ENCODE peak calls at places on chromosomes 3 and 15, in ten cellular contexts. Z is psoas muscle, U is endodermal cell, S is fibroblast of lung, R is tibial nerve, G is uterus, K is epithelial cell of esophagus, W is AG04450, V is astrocyte of the spinal cord, Q is ovary. O is an unnamed sample.

GRCh38 chr3:149625795-149626194 is 32.0 kb downstream of the WWTR1 start:
- DNase-seq in R (no peak), W (no peak), S (peak; percentile 67), K (peak; percentile 63), Q (no peak), Z (no peak), V (no peak), G (no peak), U (no peak), O (no peak)

GRCh38 chr3:15440891-15441290 is 13.5 kb downstream of the EAF1 start:
- DNase-seq in W (no peak), Q (no peak), S (peak; percentile 14), Z (no peak), R (no peak), G (no peak), U (no peak), V (peak; percentile 27), K (peak; percentile 77), O (peak; percentile 48)

GRCh38 chr3:11568503-11569155 is 75.1 kb downstream of the VGLL4 start:
- DNase-seq in S (peak; percentile 97), W (peak; percentile 75), Z (peak; percentile 85), U (no peak), V (peak; percentile 95), K (peak; percentile 89), R (peak; percentile 72), G (peak; percentile 79), Q (peak; percentile 72), O (peak; percentile 85)

GRCh38 chr3:126153695-126154360 is 26.6 kb downstream of the ALDH1L1 start:
- DNase-seq in R (no peak), W (no peak), V (no peak), G (no peak), S (no peak), Z (peak; percentile 48), K (no peak), Q (no peak), U (peak; percentile 23), O (no peak)

GRCh38 chr3:131361464-131362421 is 19.8 kb upstream of the NUDT16 start:
- DNase-seq in K (peak; percentile 74), G (peak; percentile 69), R (peak; percentile 47), S (peak; percentile 58), W (no peak), Z (peak; percentile 88), Q (peak; percentile 71), U (peak; percentile 98), V (peak; percentile 45), O (peak; percentile 82)

GRCh38 chr3:72678380-72678779 is 169.9 kb downstream of the SHQ1 start:
- DNase-seq in Z (no peak), K (no peak), S (no peak), G (no peak), U (no peak), R (no peak), V (no peak), W (no peak), Q (no peak), O (no peak)

GRCh38 chr3:184740509-184741258 is 28.8 kb upstream of the MAGEF1 start:
- DNase-seq in Z (no peak), W (no peak), V (peak; percentile 22), S (peak; percentile 72), R (no peak), G (peak; percentile 3), U (peak; percentile 46), Q (no peak), K (peak; percentile 98), O (peak; percentile 25)

GRCh38 chr15:49122541-49123062 is 32.8 kb downstream of the COPS2 start:
- DNase-seq in S (peak; percentile 6), R (no peak), Z (no peak), Q (no peak), V (no peak), G (no peak), W (no peak), K (no peak), U (no peak), O (no peak)

GRCh38 chr3:170410428-170411029 is 8.1 kb upstream of the CLDN11 start:
- DNase-seq in W (no peak), K (peak; percentile 45), Q (no peak), S (no peak), R (peak; percentile 60), U (no peak), Z (no peak), V (peak; percentile 42), G (no peak), O (no peak)

GRCh38 chr3:24145981-24146822 is 201.1 kb downstream of the NR1D2 start:
- DNase-seq in Q (no peak), G (no peak), U (no peak), K (peak; percentile 41), W (peak; percentile 33), Z (no peak), R (no peak), S (peak; percentile 90), V (peak; percentile 68), O (no peak)

GRCh38 chr3:48684054-48684349 is 1.7 kb downstream of the NCKIPSD start:
- DNase-seq in S (no peak), Z (no peak), W (no peak), K (no peak), U (no peak), Q (no peak), V (no peak), G (no peak), R (no peak), O (no peak)

GRCh38 chr3:196159952-196160804 is 51.0 kb downstream of the ZDHHC19 start:
- DNase-seq in W (no peak), V (peak; percentile 71), R (no peak), G (no peak), Q (no peak), Z (peak; percentile 48), S (peak; percentile 91), U (peak; percentile 79), K (peak; percentile 76), O (peak; percentile 28)

GRCh38 chr3:154954750-154955149 is 125.4 kb upstream of the MME start:
- DNase-seq in Z (no peak), G (no peak), K (peak; percentile 73), W (peak; percentile 13), S (peak; percentile 24), Q (no peak), V (peak; percentile 60), R (no peak), U (no peak), O (no peak)

GRCh38 chr15:77398927-77399326 is 21.0 kb downstream of the PEAK1 start:
- DNase-seq in G (no peak), R (no peak), Z (no peak), K (no peak), Q (no peak), S (no peak), U (no peak), W (no peak), V (no peak), O (no peak)
- TF ChIP-seq CTCF in G (no peak), R (no peak), Z (no peak), K (no peak), Q (no peak), S (no peak), U (no peak), W (no peak), V (no peak), O (no peak)

GRCh38 chr15:100308222-100309007 is 33.4 kb downstream of the ADAMTS17 start:
- DNase-seq in S (no peak), Z (no peak), W (no peak), G (peak; percentile 67), Q (no peak), V (no peak), K (peak; percentile 47), R (peak; percentile 49), U (no peak), O (no peak)
- H3K4me3 ChIP-seq in S (no peak overlapping the region), Z (no peak overlapping the region), W (no peak overlapping the region), G (no peak overlapping the region), Q (no peak overlapping the region), V (no peak overlapping the region), K (no peak overlapping the region), R (no peak overlapping the region), U (no peak overlapping the region), O (no peak overlapping the region)

GRCh38 chr3:163018067-163018466 is 1521.5 kb downstream of the OTOL1 start:
- DNase-seq in Q (no peak), K (no peak), G (no peak), R (no peak), S (no peak), W (no peak), V (no peak), Z (no peak), U (no peak), O (no peak)
- TF ChIP-seq CTCF in Q (no peak), K (no peak), G (no peak), R (no peak), S (no peak), W (no peak), V (no peak), Z (no peak), U (no peak), O (no peak)

DNA sequence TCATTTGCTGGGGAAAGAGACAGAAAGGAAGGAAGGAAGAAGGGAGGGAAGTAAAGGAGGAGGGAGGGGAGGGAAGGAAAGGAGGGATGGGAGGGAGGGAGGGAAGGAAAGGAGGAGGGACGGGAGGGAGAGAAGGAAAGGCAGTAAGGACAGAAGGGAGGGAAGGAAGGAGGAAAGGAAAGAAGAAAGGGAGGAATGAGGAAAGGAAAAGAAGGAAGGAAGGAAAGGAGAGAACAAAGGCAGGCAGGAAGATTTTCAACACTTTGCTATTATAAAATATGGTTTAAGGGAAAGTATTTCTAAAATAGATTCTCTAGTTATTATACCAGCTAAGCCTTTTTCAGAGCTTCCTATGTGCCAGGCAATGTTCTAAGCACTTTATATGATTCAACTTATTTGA is 278.0 kb upstream of the LYSMD4 start:
- DNase-seq in R (no peak), K (no peak), Q (no peak), V (no peak), W (no peak), G (no peak), S (no peak), U (no peak), Z (no peak), O (no peak)
- H3K4me3 ChIP-seq in R (no peak overlapping the region), K (no peak overlapping the region), Q (no peak overlapping the region), V (no peak overlapping the region), W (no peak overlapping the region), G (no peak overlapping the region), S (no peak overlapping the region), U (no peak overlapping the region), Z (no peak overlapping the region), O (no peak overlapping the region)

GRCh38 chr15:45618813-45619212 is 16.0 kb upstream of the SQOR start:
- DNase-seq in K (no peak), S (no peak), U (no peak), Z (no peak), R (no peak), W (no peak), V (no peak), G (no peak), Q (no peak), O (no peak)
- TF ChIP-seq CTCF in K (no peak), S (no peak), U (no peak), Z (no peak), R (no peak), W (no peak), V (no peak), G (no peak), Q (no peak), O (no peak)

GRCh38 chr3:57680046-57680445 is 12.8 kb downstream of the DENND6A start:
- DNase-seq in W (no peak), V (no peak), S (no peak), U (no peak), Z (no peak), K (no peak), G (no peak), Q (no peak), R (no peak), O (no peak)
- H3K4me3 ChIP-seq in W (no peak overlapping the region), V (no peak overlapping the region), S (no peak overlapping the region), U (no peak overlapping the region), Z (no peak overlapping the region), K (no peak overlapping the region), G (no peak overlapping the region), Q (no peak overlapping the region), R (no peak overlapping the region), O (no peak overlapping the region)

O was measured in adrenal gland.